ENCODE peak calls at places on chromosomes 2 and 18, in four cellular contexts. P, R, O and A are unnamed samples.

GRCh38 chr18:54479365-54479764 is 111.7 kb upstream of the DYNAP start:
- DNase-seq in O (peak), P (no peak), R (no peak), A (no peak)

GRCh38 chr2:85435220-85435958 is 16.9 kb downstream of the SH2D6 start:
- DNase-seq in P (no peak), O (no peak), R (no peak), A (no peak)

GRCh38 chr2:120929829-120930228 is 194.2 kb downstream of the GLI2 start:
- DNase-seq in P (no peak), R (no peak), O (no peak), A (no peak)

GRCh38 chr18:24370120-24370519 is 27.5 kb downstream of the OSBPL1A start:
- DNase-seq in P (no peak), R (no peak), O (no peak), A (no peak)

GRCh38 chr2:220275454-220275853 is 648.0 kb downstream of the SLC4A3 start:
- DNase-seq in O (no peak), P (no peak), R (no peak), A (no peak)

GRCh38 chr2:188983427-188984101 is 9.4 kb downstream of the COL3A1 start:
- DNase-seq in R (no peak), P (peak), O (peak), A (no peak)

GRCh38 chr2:236309669-236310029 is 45.4 kb upstream of the ASB18 start:
- DNase-seq in O (peak), P (no peak), R (no peak), A (peak)

GRCh38 chr2:23803965-23804542 is 122.9 kb downstream of the ATAD2B start:
- DNase-seq in P (peak), R (no peak), O (peak), A (peak)

GRCh38 chr2:173059941-173060575 is 15.6 kb upstream of the MAP3K20 start:
- DNase-seq in P (peak), R (no peak), O (no peak), A (no peak)

GRCh38 chr2:232232915-232233314 is 145.6 kb upstream of the ALPP start:
- DNase-seq in P (no peak), O (no peak), R (no peak), A (no peak)

GRCh38 chr2:191245046-191245868 is at the start of gene MYO1B:
- DNase-seq in P (peak), O (peak), R (peak), A (peak)

GRCh38 chr2:85524567-85524923 is 14.4 kb upstream of the MAT2A start:
- DNase-seq in O (peak), R (no peak), P (no peak), A (no peak)

GRCh38 chr18:36187138-36187825 is at the start of gene MOCOS:
- DNase-seq in P (peak), O (peak), R (peak), A (peak)

GRCh38 chr2:184215745-184216144 is 382.6 kb upstream of the ZNF804A start:
- DNase-seq in O (no peak), P (no peak), R (no peak), A (no peak)

GRCh38 chr2:146940016-146940685 is 904.7 kb upstream of the ACVR2A start:
- DNase-seq in O (no peak), P (peak), R (no peak), A (no peak)

GRCh38 chr18:79260510-79260909 is 135.2 kb upstream of the NFATC1 start:
- DNase-seq in O (no peak), R (no peak), P (no peak), A (no peak)

GRCh38 chr2:70888925-70889715 is 46.6 kb upstream of the ATP6V1B1 start:
- DNase-seq in P (no peak), O (peak), R (no peak), A (no peak)

GRCh38 chr2:233700028-233700635 is 7.4 kb downstream of the UGT1A6 start:
- DNase-seq in O (peak), R (no peak), P (peak), A (peak)

GRCh38 chr18:66562279-66562678 is 41.6 kb downstream of the CDH19 start:
- DNase-seq in O (no peak), P (no peak), R (no peak), A (no peak)

GRCh38 chr2:56195563-56195962 is 11.8 kb downstream of the CCDC85A start:
- DNase-seq in P (peak), R (no peak), O (no peak), A (no peak)

DNA sequence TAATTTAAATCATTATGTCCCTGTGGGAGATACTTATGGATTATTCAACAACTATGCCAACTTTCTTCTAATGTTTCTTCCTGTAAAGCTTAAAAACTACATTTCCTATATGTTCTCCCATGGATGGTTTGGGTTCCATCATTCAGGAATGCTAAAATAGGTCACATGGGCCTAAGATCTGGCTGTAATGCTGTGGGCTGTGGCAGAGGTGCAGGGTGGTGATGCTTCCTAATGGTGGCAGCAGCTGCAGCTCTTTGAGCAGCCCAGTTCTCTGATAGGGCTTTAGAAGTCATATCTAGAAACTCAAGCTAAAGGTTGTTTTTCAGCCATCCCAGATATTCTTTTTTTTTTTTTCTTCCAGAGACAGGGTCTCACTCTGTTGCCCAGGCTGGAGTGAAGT is 266.1 kb downstream of the ZNF385B start:
- DNase-seq in R (no peak), O (peak), P (no peak), A (no peak)
- TF ChIP-seq CTCF in R (no peak), O (peak), P (no peak), A (no peak)

GRCh38 chr2:180336550-180336949 is 329.5 kb upstream of the CWC22 start:
- DNase-seq in P (no peak), R (no peak), O (no peak), A (no peak)
- TF ChIP-seq CTCF in P (no peak), R (no peak), O (no peak), A (no peak)

GRCh38 chr2:127526142-127526939 is at the start of gene IWS1:
- DNase-seq in O (peak), P (peak), R (peak), A (peak)
- TF ChIP-seq CTCF in O (peak), P (no peak), R (no peak), A (no peak)

DNA sequence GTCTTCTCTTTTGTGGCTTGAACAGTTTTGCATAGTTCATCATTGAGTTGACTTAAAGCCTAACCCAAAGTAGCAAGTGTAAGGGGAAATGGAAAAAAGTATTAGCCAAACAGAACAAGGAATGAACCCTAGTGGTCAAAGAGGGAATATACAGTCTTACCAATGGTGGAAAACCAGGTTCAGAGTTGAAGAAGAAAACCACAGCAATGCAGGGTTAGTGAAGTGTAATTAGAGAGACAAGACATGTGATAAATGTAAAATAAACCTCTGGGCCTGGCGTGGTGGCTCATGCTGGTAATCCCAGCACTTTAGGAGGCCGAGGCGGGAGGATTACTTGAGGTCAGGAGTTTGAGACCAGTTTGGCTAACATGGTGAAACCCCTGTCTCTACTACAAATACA is 2.4 kb downstream of the TTN start:
- DNase-seq in R (no peak), O (peak), P (peak), A (no peak)
- TF ChIP-seq CTCF in R (peak), O (peak), P (peak), A (peak)

GRCh38 chr2:52144588-52144987 is 1112.7 kb upstream of the NRXN1 start:
- DNase-seq in P (no peak), O (peak), R (no peak), A (no peak)
- TF ChIP-seq CTCF in P (no peak), O (peak), R (no peak), A (no peak)

GRCh38 chr2:205925373-205926337 is 160.3 kb downstream of the INO80D start:
- DNase-seq in P (peak), O (peak), R (peak), A (peak)
- TF ChIP-seq CTCF in P (peak), O (peak), R (peak), A (peak)

GRCh38 chr18:62710417-62710816 is 4.9 kb upstream of the PHLPP1 start:
- DNase-seq in R (no peak), P (peak), O (no peak), A (no peak)
- TF ChIP-seq CTCF in R (no peak), P (no peak), O (no peak), A (no peak)